ENCODE peak calls at places on chromosomes 11 and 22, in seven cellular contexts. One of them, this sample, is unnamed.

GRCh38 chr11:13110929-13111812 is 102.1 kb downstream of the RASSF10 start:
- DNase-seq in GM12891: no peak
- DNase-seq in IMR-90: peak
- DNase-seq in upper lobe of left lung: no peak
- DNase-seq in spleen: no peak
- DNase-seq in A549: peak
- DNase-seq in heart left ventricle: no peak
- DNase-seq in this sample: no peak

GRCh38 chr11:95229199-95230053 is 1.6 kb downstream of the SESN3 start:
- DNase-seq in GM12891: no peak
- DNase-seq in IMR-90: peak
- DNase-seq in upper lobe of left lung: no peak
- DNase-seq in spleen: peak
- DNase-seq in A549: no peak
- DNase-seq in heart left ventricle: no peak
- DNase-seq in this sample: no peak

GRCh38 chr22:23970816-23971482 is 3.3 kb downstream of the DDT start:
- DNase-seq in GM12891: no peak
- DNase-seq in IMR-90: no peak
- DNase-seq in upper lobe of left lung: no peak
- DNase-seq in spleen: no peak
- DNase-seq in A549: no peak
- DNase-seq in heart left ventricle: no peak
- DNase-seq in this sample: no peak

GRCh38 chr11:87596176-87596575 is 558.4 kb downstream of the TMEM135 start:
- DNase-seq in GM12891: no peak
- DNase-seq in IMR-90: no peak
- DNase-seq in upper lobe of left lung: no peak
- DNase-seq in spleen: no peak
- DNase-seq in A549: no peak
- DNase-seq in heart left ventricle: no peak
- DNase-seq in this sample: no peak

GRCh38 chr11:95144313-95145235 is 54.9 kb downstream of the ENDOD1 start:
- DNase-seq in GM12891: no peak
- DNase-seq in IMR-90: no peak
- DNase-seq in upper lobe of left lung: no peak
- DNase-seq in spleen: no peak
- DNase-seq in A549: no peak
- DNase-seq in heart left ventricle: no peak
- DNase-seq in this sample: no peak

GRCh38 chr22:50625568-50626313 is 2.2 kb downstream of the ARSA start:
- DNase-seq in GM12891: no peak
- DNase-seq in IMR-90: no peak
- DNase-seq in upper lobe of left lung: no peak
- DNase-seq in spleen: peak
- DNase-seq in A549: no peak
- DNase-seq in heart left ventricle: no peak
- DNase-seq in this sample: no peak

GRCh38 chr11:36271794-36272409 is 17.3 kb downstream of the COMMD9 start:
- DNase-seq in GM12891: no peak
- DNase-seq in IMR-90: no peak
- DNase-seq in upper lobe of left lung: no peak
- DNase-seq in spleen: no peak
- DNase-seq in A549: no peak
- DNase-seq in heart left ventricle: no peak
- DNase-seq in this sample: no peak

GRCh38 chr11:697811-698311 is 2.2 kb downstream of the TMEM80 start:
- DNase-seq in GM12891: no peak
- DNase-seq in IMR-90: peak
- DNase-seq in upper lobe of left lung: no peak
- DNase-seq in spleen: no peak
- DNase-seq in A549: no peak
- DNase-seq in heart left ventricle: peak
- DNase-seq in this sample: no peak

GRCh38 chr11:57751676-57752253 is at the start of gene BTBD18:
- DNase-seq in GM12891: no peak
- DNase-seq in IMR-90: peak
- DNase-seq in upper lobe of left lung: peak
- DNase-seq in spleen: no peak
- DNase-seq in A549: peak
- DNase-seq in heart left ventricle: no peak
- DNase-seq in this sample: no peak

GRCh38 chr11:20090654-20091374 is 69.5 kb downstream of the DBX1 start:
- DNase-seq in GM12891: no peak
- DNase-seq in IMR-90: no peak
- DNase-seq in upper lobe of left lung: no peak
- DNase-seq in spleen: no peak
- DNase-seq in A549: no peak
- DNase-seq in heart left ventricle: no peak
- DNase-seq in this sample: no peak

GRCh38 chr22:39518124-39518786 is 2.1 kb upstream of the ATF4 start:
- DNase-seq in GM12891: no peak
- DNase-seq in IMR-90: peak
- DNase-seq in upper lobe of left lung: no peak
- DNase-seq in spleen: no peak
- DNase-seq in A549: no peak
- DNase-seq in heart left ventricle: no peak
- DNase-seq in this sample: no peak

GRCh38 chr22:31160328-31160978 is 471 bp downstream of the RNF185 start:
- DNase-seq in GM12891: no peak
- DNase-seq in IMR-90: peak
- DNase-seq in upper lobe of left lung: peak
- DNase-seq in spleen: peak
- DNase-seq in A549: no peak
- DNase-seq in heart left ventricle: no peak
- DNase-seq in this sample: no peak

GRCh38 chr11:41283196-41283930 is 176.1 kb downstream of the LRRC4C start:
- DNase-seq in GM12891: no peak
- DNase-seq in IMR-90: no peak
- DNase-seq in upper lobe of left lung: no peak
- DNase-seq in spleen: no peak
- DNase-seq in A549: no peak
- DNase-seq in heart left ventricle: no peak
- DNase-seq in this sample: no peak

GRCh38 chr11:74673956-74674355 is 57.3 kb downstream of the CHRDL2 start:
- DNase-seq in GM12891: no peak
- DNase-seq in IMR-90: no peak
- DNase-seq in upper lobe of left lung: no peak
- DNase-seq in spleen: peak
- DNase-seq in A549: no peak
- DNase-seq in heart left ventricle: no peak
- DNase-seq in this sample: no peak

DNA sequence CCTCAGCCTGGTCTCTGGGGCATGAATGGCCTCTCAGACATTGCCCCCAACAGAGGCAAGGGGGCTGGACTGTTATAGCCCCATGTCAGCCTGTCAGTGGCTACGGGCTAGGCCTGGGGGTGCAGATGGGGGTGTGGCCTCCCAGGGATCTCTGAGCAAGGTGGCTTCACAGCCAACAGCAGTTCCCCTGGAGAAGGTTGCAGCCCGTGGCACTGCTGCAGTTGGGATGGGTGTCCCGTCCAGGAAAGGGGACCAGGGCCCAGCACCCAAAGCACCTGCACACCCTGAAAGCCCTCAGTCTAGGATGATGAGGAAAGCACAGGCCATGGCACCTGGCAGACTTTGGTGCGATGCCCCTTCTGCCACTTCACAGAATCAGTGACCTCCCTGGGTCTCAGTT is 101.3 kb downstream of the TP53I11 start:
- DNase-seq in GM12891: no peak
- DNase-seq in IMR-90: no peak
- DNase-seq in upper lobe of left lung: no peak
- DNase-seq in spleen: no peak
- DNase-seq in A549: no peak
- DNase-seq in heart left ventricle: no peak
- DNase-seq in this sample: no peak
- TF ChIP-seq POLR2A in GM12891: no peak
- TF ChIP-seq POLR2A in IMR-90: no peak
- TF ChIP-seq POLR2A in upper lobe of left lung: no peak
- TF ChIP-seq POLR2A in spleen: no peak
- TF ChIP-seq POLR2A in A549: no peak
- TF ChIP-seq POLR2A in heart left ventricle: no peak
- TF ChIP-seq POLR2A in this sample: no peak

DNA sequence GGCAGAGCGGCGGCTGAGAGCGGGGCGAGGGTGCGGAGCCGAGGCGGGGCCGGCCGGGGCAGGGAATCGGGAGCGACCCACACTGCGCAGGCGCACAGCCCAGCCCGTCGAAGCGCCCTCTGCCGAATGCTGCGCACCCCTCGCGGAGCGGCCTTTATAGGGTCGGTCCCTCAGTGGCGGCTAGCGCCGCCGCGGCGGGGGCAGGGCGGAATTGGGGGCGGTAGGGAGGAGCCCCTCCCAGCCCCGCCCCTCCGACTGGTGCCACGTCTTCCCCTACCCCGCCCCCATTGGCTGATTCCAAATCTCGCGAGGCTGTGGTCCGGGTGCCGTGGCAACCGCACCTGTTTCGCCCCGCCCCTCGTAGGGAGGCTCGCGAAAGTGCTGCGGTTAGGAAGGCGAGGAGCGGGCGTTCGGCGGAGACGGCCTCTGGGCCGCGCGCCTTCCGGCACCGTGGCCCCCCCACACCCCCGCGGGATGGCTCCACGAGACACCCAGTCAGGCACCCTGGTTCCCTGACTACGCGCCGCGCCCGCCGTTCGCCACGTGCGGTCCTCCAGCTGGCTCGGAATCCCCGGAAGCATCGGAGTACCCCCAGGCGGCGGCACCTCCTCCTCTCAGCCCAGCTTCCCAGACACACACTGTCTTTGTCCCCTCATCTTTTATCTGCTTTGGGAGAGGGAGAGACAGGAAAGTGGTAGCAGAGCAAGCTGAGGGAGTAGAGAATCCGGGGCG is at the start of gene EHD1:
- DNase-seq in GM12891: peak
- DNase-seq in IMR-90: peak
- DNase-seq in upper lobe of left lung: peak
- DNase-seq in spleen: peak
- DNase-seq in A549: peak
- DNase-seq in heart left ventricle: peak
- DNase-seq in this sample: peak
- TF ChIP-seq POLR2A in GM12891: peak
- TF ChIP-seq POLR2A in IMR-90: peak
- TF ChIP-seq POLR2A in upper lobe of left lung: peak
- TF ChIP-seq POLR2A in spleen: peak
- TF ChIP-seq POLR2A in A549: peak
- TF ChIP-seq POLR2A in heart left ventricle: peak
- TF ChIP-seq POLR2A in this sample: peak

DNA sequence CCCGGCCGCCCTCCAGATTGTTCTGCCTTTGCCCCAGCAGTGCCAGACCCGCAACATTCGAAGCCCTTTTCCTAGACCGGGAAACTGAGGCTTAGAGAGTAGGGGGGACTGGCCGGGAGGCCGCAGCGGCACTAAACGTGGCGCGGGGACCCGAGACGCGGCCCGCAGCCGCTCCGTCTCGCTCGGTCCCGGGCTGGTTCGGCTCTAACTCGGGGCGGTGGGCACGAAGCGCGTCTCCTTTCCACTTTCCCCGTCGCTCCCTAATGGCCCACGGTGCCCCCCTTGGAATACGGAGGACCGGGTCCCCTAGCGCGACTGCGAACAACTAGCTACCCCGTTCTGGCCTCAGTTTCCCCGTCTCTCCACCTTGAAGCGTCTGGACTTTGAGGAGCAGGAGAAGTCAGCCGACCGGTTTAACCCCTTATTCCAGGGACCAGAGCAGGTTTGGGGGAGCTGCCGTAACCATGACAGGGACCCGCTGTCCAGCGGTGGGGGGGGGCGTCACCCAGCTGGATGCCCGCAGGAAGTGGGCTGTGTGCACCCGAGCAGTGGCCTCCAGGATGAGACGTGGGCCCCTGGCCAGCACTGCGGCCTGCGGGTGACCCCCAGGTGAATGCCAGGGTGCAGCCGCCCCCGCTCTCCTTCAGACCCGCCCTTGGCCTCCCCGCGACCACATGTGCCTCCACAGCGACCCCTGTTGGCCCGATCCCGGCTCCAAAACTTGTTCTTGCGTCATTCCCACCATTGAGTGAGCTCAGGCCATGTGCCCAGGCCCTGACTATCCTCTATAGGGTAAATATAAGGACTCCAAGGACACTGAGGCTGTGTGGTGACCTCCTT is 1.1 kb downstream of the CDC42EP1 start:
- DNase-seq in GM12891: peak
- DNase-seq in IMR-90: peak
- DNase-seq in upper lobe of left lung: peak
- DNase-seq in spleen: peak
- DNase-seq in A549: peak
- DNase-seq in heart left ventricle: peak
- DNase-seq in this sample: peak
- TF ChIP-seq POLR2A in GM12891: no peak
- TF ChIP-seq POLR2A in IMR-90: no peak
- TF ChIP-seq POLR2A in upper lobe of left lung: peak
- TF ChIP-seq POLR2A in spleen: no peak
- TF ChIP-seq POLR2A in A549: no peak
- TF ChIP-seq POLR2A in heart left ventricle: no peak
- TF ChIP-seq POLR2A in this sample: no peak

GRCh38 chr22:28792491-28793383 is 7.6 kb downstream of the XBP1 start:
- DNase-seq in GM12891: no peak
- DNase-seq in IMR-90: no peak
- DNase-seq in upper lobe of left lung: no peak
- DNase-seq in spleen: peak
- DNase-seq in A549: no peak
- DNase-seq in heart left ventricle: no peak
- DNase-seq in this sample: no peak
- TF ChIP-seq POLR2A in GM12891: no peak
- TF ChIP-seq POLR2A in IMR-90: no peak
- TF ChIP-seq POLR2A in upper lobe of left lung: no peak
- TF ChIP-seq POLR2A in spleen: no peak
- TF ChIP-seq POLR2A in A549: no peak
- TF ChIP-seq POLR2A in heart left ventricle: no peak
- TF ChIP-seq POLR2A in this sample: no peak

This sample was measured in breast epithelium.